ENCODE peak calls at places on chromosome 21, in six cellular contexts. One of them, this sample, is unnamed.

GRCh38 chr21:28633803-28634572 is 358.7 kb downstream of the LTN1 start:
- DNase-seq in PC-9: no peak
- DNase-seq in amygdala: no peak
- DNase-seq in effector CD4-positive, alpha-beta T cell: no peak
- DNase-seq in neural crest cell: no peak
- DNase-seq in T-cell: no peak
- DNase-seq in this sample: no peak

GRCh38 chr21:42636535-42636914 is 16.9 kb upstream of the PDE9A start:
- DNase-seq in neural crest cell: no peak
- DNase-seq in amygdala: no peak
- DNase-seq in effector CD4-positive, alpha-beta T cell: no peak
- DNase-seq in T-cell: no peak
- DNase-seq in PC-9: peak
- DNase-seq in this sample: no peak

GRCh38 chr21:44454747-44455523 is at the start of gene LRRC3:
- DNase-seq in amygdala: no peak
- DNase-seq in PC-9: no peak
- DNase-seq in T-cell: peak
- DNase-seq in neural crest cell: peak
- DNase-seq in effector CD4-positive, alpha-beta T cell: peak
- DNase-seq in this sample: peak

GRCh38 chr21:43703068-43703880 is 15.7 kb upstream of the PDXK start:
- DNase-seq in amygdala: no peak
- DNase-seq in effector CD4-positive, alpha-beta T cell: no peak
- DNase-seq in PC-9: no peak
- DNase-seq in neural crest cell: peak
- DNase-seq in T-cell: peak
- DNase-seq in this sample: no peak

GRCh38 chr21:45534591-45535331 is 7.5 kb downstream of the SLC19A1 start:
- DNase-seq in effector CD4-positive, alpha-beta T cell: no peak
- DNase-seq in amygdala: no peak
- DNase-seq in PC-9: no peak
- DNase-seq in neural crest cell: no peak
- DNase-seq in T-cell: no peak
- DNase-seq in this sample: no peak

GRCh38 chr21:16196521-16197208 is 466.9 kb downstream of the USP25 start:
- DNase-seq in neural crest cell: no peak
- DNase-seq in amygdala: no peak
- DNase-seq in effector CD4-positive, alpha-beta T cell: no peak
- DNase-seq in T-cell: no peak
- DNase-seq in PC-9: no peak
- DNase-seq in this sample: no peak

GRCh38 chr21:42356680-42357079 is 5.9 kb upstream of the TFF2 start:
- DNase-seq in neural crest cell: no peak
- DNase-seq in PC-9: no peak
- DNase-seq in T-cell: no peak
- DNase-seq in amygdala: no peak
- DNase-seq in effector CD4-positive, alpha-beta T cell: no peak
- DNase-seq in this sample: no peak

GRCh38 chr21:45487891-45488600 is 54.2 kb downstream of the SLC19A1 start:
- DNase-seq in effector CD4-positive, alpha-beta T cell: no peak
- DNase-seq in PC-9: no peak
- DNase-seq in neural crest cell: no peak
- DNase-seq in T-cell: no peak
- DNase-seq in amygdala: no peak
- DNase-seq in this sample: no peak

GRCh38 chr21:45970674-45971486 is 10.7 kb upstream of the COL6A1 start:
- DNase-seq in effector CD4-positive, alpha-beta T cell: peak
- DNase-seq in amygdala: no peak
- DNase-seq in neural crest cell: peak
- DNase-seq in PC-9: no peak
- DNase-seq in T-cell: peak
- DNase-seq in this sample: no peak